ENCODE peak calls at places on chromosomes 7 and 10, in five cellular contexts. V is NCI-H1092, C is NCI-H460, K is HAP-1, Z is tibial nerve. X is an unnamed sample.

GRCh38 chr10:3805791-3806381 is 20.9 kb upstream of the KLF6 start:
- DNase-seq in K (no peak), V (no peak), C (no peak), Z (no peak), X (peak; percentile 97)

GRCh38 chr7:13288516-13288915 is 601.1 kb downstream of the ARL4A start:
- DNase-seq in Z (no peak), C (no peak), V (no peak), K (no peak), X (peak; percentile 32)

GRCh38 chr7:70072220-70072619 is 473.9 kb downstream of the AUTS2 start:
- DNase-seq in K (no peak), Z (no peak), V (peak; percentile 18), C (no peak), X (peak; percentile 66)

GRCh38 chr7:144035385-144035784 is 13.4 kb upstream of the OR2A5 start:
- DNase-seq in V (no peak), Z (no peak), C (no peak), K (no peak), X (no peak)

GRCh38 chr10:21494221-21495001 is 31.1 kb downstream of the SKIDA1 start:
- DNase-seq in C (no peak), Z (no peak), K (no peak), V (no peak), X (no peak)

GRCh38 chr10:84395581-84395980 is 67.2 kb downstream of the CCSER2 start:
- DNase-seq in K (no peak), V (no peak), C (no peak), Z (no peak), X (no peak)

GRCh38 chr10:94803307-94803706 is 40.8 kb downstream of the CYP2C19 start:
- DNase-seq in Z (no peak), V (no peak), K (no peak), C (no peak), X (no peak)

GRCh38 chr7:44293561-44294324 is 31.7 kb downstream of the CAMK2B start:
- DNase-seq in C (peak; percentile 33), K (no peak), V (no peak), Z (peak; percentile 3), X (no peak)

GRCh38 chr10:132036153-132036886 is 29.4 kb upstream of the JAKMIP3 start:
- DNase-seq in Z (no peak), V (no peak), C (no peak), K (no peak), X (peak; percentile 7)

GRCh38 chr10:4129866-4130455 is 345.0 kb upstream of the KLF6 start:
- DNase-seq in C (no peak), K (no peak), V (no peak), Z (no peak), X (no peak)

GRCh38 chr10:119078422-119079179 is 2.0 kb downstream of the EIF3A start:
- DNase-seq in V (no peak), K (no peak), C (no peak), Z (no peak), X (no peak)

GRCh38 chr10:784759-785538 is 95.5 kb upstream of the DIP2C start:
- DNase-seq in C (peak; percentile 54), Z (no peak), V (no peak), K (peak; percentile 17), X (peak; percentile 80)

GRCh38 chr10:52440612-52441285 is 126.7 kb downstream of the DKK1 start:
- DNase-seq in Z (no peak), C (no peak), K (no peak), V (no peak), X (no peak)

GRCh38 chr10:90314718-90315117 is 543.1 kb downstream of the HTR7 start:
- DNase-seq in K (no peak), V (no peak), Z (no peak), C (no peak), X (peak; percentile 38)

X was measured in fibroblast of mammary gland.